ENCODE peak calls at places on chromosomes 1 and 21, in seven cellular contexts. O is left ventricle myocardium inferior, Q is tibial artery, Y is heart right ventricle, L is K562, B is ascending aorta, P is adrenal gland. V is an unnamed sample.

GRCh38 chr1:156244712-156245111 is 2.7 kb downstream of the BGLAP start:
- DNase-seq in O (no peak), Q (no peak), Y (no peak), L (no peak), B (no peak), P (no peak), V (no peak)

GRCh38 chr1:94980049-94980908 is 53.4 kb upstream of the CNN3 start:
- DNase-seq in O (no peak), Q (no peak), Y (no peak), L (no peak), B (no peak), P (no peak), V (no peak)

GRCh38 chr1:54118704-54119103 is 34.1 kb downstream of the CDCP2 start:
- DNase-seq in O (no peak), Q (no peak), Y (no peak), L (no peak), B (no peak), P (peak; percentile 35), V (peak; percentile 73)

GRCh38 chr1:178283409-178283808 is 189.5 kb downstream of the RASAL2 start:
- DNase-seq in O (no peak), Q (no peak), Y (no peak), L (no peak), B (no peak), P (peak; percentile 8), V (no peak)

GRCh38 chr21:35563885-35564451 is 496.4 kb downstream of the SETD4 start:
- DNase-seq in O (peak; percentile 66), Q (peak; percentile 60), Y (peak; percentile 49), L (no peak), B (no peak), P (peak; percentile 55), V (no peak)

GRCh38 chr1:171142081-171142450 is 43.0 kb upstream of the FMO2 start:
- DNase-seq in O (peak; percentile 48), Q (peak; percentile 81), Y (peak; percentile 29), L (no peak), B (peak; percentile 34), P (peak; percentile 30), V (no peak)

GRCh38 chr1:65066766-65067490 is 81.1 kb upstream of the AK4 start:
- DNase-seq in O (peak; percentile 96), Q (peak; percentile 98), Y (peak; percentile 93), L (peak; percentile 88), B (peak; percentile 80), P (peak; percentile 95), V (no peak)

GRCh38 chr21:32333953-32334673 is 35.5 kb downstream of the MRAP start:
- DNase-seq in O (no peak), Q (no peak), Y (no peak), L (no peak), B (no peak), P (no peak), V (no peak)

GRCh38 chr1:204509186-204509635 is 7.0 kb upstream of the MDM4 start:
- DNase-seq in O (no peak), Q (no peak), Y (no peak), L (no peak), B (no peak), P (no peak), V (no peak)

GRCh38 chr1:51305371-51305823 is 25.0 kb downstream of the TTC39A start:
- DNase-seq in O (no peak), Q (no peak), Y (no peak), L (no peak), B (no peak), P (no peak), V (peak; percentile 50)

GRCh38 chr1:225448146-225448805 is 20.4 kb upstream of the LBR start:
- DNase-seq in O (no peak), Q (no peak), Y (no peak), L (no peak), B (no peak), P (no peak), V (no peak)

GRCh38 chr1:207876129-207876528 is 34.8 kb downstream of the CD34 start:
- DNase-seq in O (no peak), Q (no peak), Y (no peak), L (peak; percentile 52), B (no peak), P (no peak), V (no peak)
- TF ChIP-seq CTCF in O (peak; percentile 51), Q (no peak), Y (peak; percentile 24), L (peak; percentile 83), B (no peak), P (no peak), V (no peak)

GRCh38 chr1:245177071-245177900 is 22.5 kb downstream of the KIF26B start:
- DNase-seq in O (no peak), Q (no peak), Y (no peak), L (no peak), B (no peak), P (no peak), V (no peak)

GRCh38 chr1:245172829-245173228 is 18.0 kb downstream of the KIF26B start:
- DNase-seq in O (no peak), Q (no peak), Y (no peak), L (no peak), B (no peak), P (no peak), V (no peak)

GRCh38 chr1:245169391-245169790 is 14.6 kb downstream of the KIF26B start:
- DNase-seq in O (no peak), Q (no peak), Y (no peak), L (no peak), B (no peak), P (no peak), V (no peak)

GRCh38 chr1:245172026-245172425 is 17.2 kb downstream of the KIF26B start:
- DNase-seq in O (no peak), Q (no peak), Y (no peak), L (no peak), B (no peak), P (no peak), V (no peak)

GRCh38 chr1:245173446-245174178 is 18.8 kb downstream of the KIF26B start:
- DNase-seq in O (no peak), Q (no peak), Y (no peak), L (no peak), B (no peak), P (no peak), V (no peak)
- H3K27me3 ChIP-seq in O (peaks cover 36% of the 10 kb centered on the region), Q (peaks cover 26% of the 10 kb centered on the region), Y (no peaks in the 10 kb centered on the region), L (peaks cover 64% of the 10 kb centered on the region), B (no peaks in the 10 kb centered on the region), P (no peaks in the 10 kb centered on the region), V (no peaks in the 10 kb centered on the region)

GRCh38 chr1:234481771-234482170 is 2.8 kb upstream of the TARBP1 start:
- DNase-seq in O (no peak), Q (no peak), Y (no peak), L (no peak), B (no peak), P (no peak), V (peak; percentile 53)
- H3K4me3 ChIP-seq in O (no peak overlapping the region), Q (no peak overlapping the region), Y (no peak overlapping the region), L (no peak overlapping the region), B (no peak overlapping the region), P (no peak overlapping the region), V (no peak overlapping the region)

DNA sequence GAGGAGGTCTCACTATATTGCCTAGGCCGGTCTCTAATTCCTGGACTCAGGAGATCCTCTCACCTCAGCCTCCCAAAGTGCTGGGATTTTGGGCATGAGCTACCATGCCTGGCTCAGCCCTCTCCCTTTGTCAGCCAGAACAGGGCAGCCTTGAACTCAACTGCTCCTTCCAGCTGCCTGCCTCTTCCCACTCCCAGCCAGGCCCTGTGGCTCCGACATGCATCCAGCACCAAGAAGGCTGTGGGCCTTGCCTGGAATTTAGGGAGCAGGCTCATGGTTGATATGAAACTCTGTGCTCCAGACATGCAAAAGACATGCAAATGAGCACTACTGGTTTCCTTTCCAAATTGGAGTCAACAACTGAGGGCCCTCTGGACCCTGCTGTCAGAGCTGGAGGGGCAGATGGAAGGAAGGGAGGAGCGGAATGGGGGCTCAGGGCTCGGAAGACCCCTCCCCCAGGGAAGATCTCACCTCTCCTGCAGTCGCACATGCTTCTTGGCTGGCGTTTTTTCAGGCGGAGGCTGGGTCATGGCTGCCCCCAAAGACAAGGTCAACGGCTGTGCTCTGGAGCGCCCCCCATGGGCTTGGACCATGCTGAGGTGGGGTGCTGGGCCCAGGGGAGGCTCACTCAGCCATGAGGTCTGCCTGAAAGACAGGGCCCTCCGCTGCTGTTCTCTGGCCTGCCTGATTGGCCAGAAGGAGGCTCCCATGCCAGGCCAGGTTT is 1.4 kb downstream of the PTPN7 start:
- DNase-seq in O (no peak), Q (no peak), Y (no peak), L (peak; percentile 87), B (no peak), P (no peak), V (no peak)
- TF ChIP-seq CTCF in O (no peak), Q (no peak), Y (no peak), L (peak; percentile 73), B (no peak), P (no peak), V (no peak)

GRCh38 chr1:202702088-202702487 is 8.2 kb downstream of the SYT2 start:
- DNase-seq in O (no peak), Q (no peak), Y (no peak), L (no peak), B (no peak), P (no peak), V (no peak)

GRCh38 chr1:202701200-202701599 is 9.1 kb downstream of the SYT2 start:
- DNase-seq in O (no peak), Q (no peak), Y (no peak), L (no peak), B (no peak), P (no peak), V (no peak)

GRCh38 chr1:202700061-202700460 is 10.2 kb downstream of the SYT2 start:
- DNase-seq in O (no peak), Q (no peak), Y (no peak), L (no peak), B (no peak), P (no peak), V (no peak)

GRCh38 chr1:202697038-202697437 is 13.2 kb downstream of the SYT2 start:
- DNase-seq in O (no peak), Q (no peak), Y (no peak), L (no peak), B (no peak), P (no peak), V (no peak)

GRCh38 chr1:202698276-202698675 is 12.0 kb downstream of the SYT2 start:
- DNase-seq in O (no peak), Q (no peak), Y (no peak), L (no peak), B (no peak), P (no peak), V (no peak)
- H3K27me3 ChIP-seq in O (peaks cover 83% of the 10 kb centered on the region), Q (peaks cover 55% of the 10 kb centered on the region), Y (no peaks in the 10 kb centered on the region), L (peaks cover 15% of the 10 kb centered on the region), B (no peaks in the 10 kb centered on the region), P (peaks cover 21% of the 10 kb centered on the region), V (peaks cover 36% of the 10 kb centered on the region)

V was measured in kidney epithelial cell.